ENCODE peak calls at places on chromosomes 1 and 21, in four cellular contexts. W, O, Y and H are unnamed samples.
A peak's percentile ranks its signal among the peaks of the same experiment; 100 is the strongest.

GRCh38 chr1:161705537-161705936 is 1.5 kb upstream of the FCRLA start:
- DNase-seq in W (no peak), O (no peak), Y (no peak), H (no peak)

GRCh38 chr1:63322944-63323865 is 838 bp downstream of the FOXD3 start:
- DNase-seq in W (peak; percentile 14), O (peak; percentile 34), Y (no peak), H (no peak)

GRCh38 chr1:23369335-23370013 is at the start of gene ZNF436:
- DNase-seq in W (peak; percentile 83), O (peak; percentile 40), Y (peak; percentile 60), H (no peak)

GRCh38 chr1:80218112-80218511 is 1211.6 kb upstream of the ADGRL4 start:
- DNase-seq in W (peak; percentile 72), O (peak; percentile 82), Y (no peak), H (no peak)

GRCh38 chr1:231069333-231069732 is 29.3 kb upstream of the FAM89A start:
- DNase-seq in W (no peak), O (no peak), Y (no peak), H (no peak)

GRCh38 chr1:172909606-172910326 is 141.0 kb downstream of the TNFSF18 start:
- DNase-seq in W (peak; percentile 97), O (peak; percentile 53), Y (no peak), H (peak; percentile 97)

GRCh38 chr1:28915036-28915895 is 897 bp downstream of the EPB41 start:
- DNase-seq in W (no peak), O (peak; percentile 59), Y (peak; percentile 32), H (no peak)

GRCh38 chr1:232340448-232340847 is 289.5 kb downstream of the SIPA1L2 start:
- DNase-seq in W (no peak), O (peak; percentile 63), Y (no peak), H (no peak)

GRCh38 chr1:203534526-203534925 is 40.6 kb downstream of the OPTC start:
- DNase-seq in W (peak; percentile 100), O (peak; percentile 99), Y (no peak), H (peak; percentile 89)

GRCh38 chr1:226029093-226029496 is 30.0 kb upstream of the SDE2 start:
- DNase-seq in W (no peak), O (no peak), Y (no peak), H (no peak)

GRCh38 chr1:177928194-177928593 is 41.7 kb downstream of the SEC16B start:
- DNase-seq in W (peak; percentile 36), O (peak; percentile 38), Y (no peak), H (no peak)

GRCh38 chr1:37498872-37499617 is 15.5 kb downstream of the MEAF6 start:
- DNase-seq in W (peak; percentile 81), O (peak; percentile 43), Y (no peak), H (no peak)

GRCh38 chr1:198553017-198553416 is 12.5 kb upstream of the ATP6V1G3 start:
- DNase-seq in W (no peak), O (no peak), Y (no peak), H (no peak)

GRCh38 chr1:177255411-177255810 is 84.7 kb downstream of the BRINP2 start:
- DNase-seq in W (peak; percentile 79), O (peak; percentile 93), Y (no peak), H (no peak)

GRCh38 chr1:30512253-30512921 is 211.0 kb downstream of the MATN1 start:
- DNase-seq in W (no peak), O (no peak), Y (no peak), H (no peak)

GRCh38 chr1:6358757-6359567 is 34.6 kb downstream of the ACOT7 start:
- DNase-seq in W (peak; percentile 53), O (peak; percentile 56), Y (no peak), H (no peak)

GRCh38 chr1:6287431-6287886 is 26.6 kb upstream of the GPR153 start:
- DNase-seq in W (no peak), O (no peak), Y (peak; percentile 75), H (no peak)

GRCh38 chr1:161721738-161722343 is 497 bp downstream of the FCRLB start:
- DNase-seq in W (peak; percentile 97), O (peak; percentile 51), Y (no peak), H (no peak)

GRCh38 chr1:192763243-192763642 is 45.6 kb upstream of the RGS2 start:
- DNase-seq in W (peak; percentile 54), O (peak; percentile 55), Y (no peak), H (no peak)

GRCh38 chr1:241612533-241613505 is 27.4 kb downstream of the CHML start:
- DNase-seq in W (peak; percentile 96), O (peak; percentile 94), Y (no peak), H (no peak)

GRCh38 chr1:63693956-63694607 is 79.7 kb upstream of the ROR1 start:
- DNase-seq in W (peak; percentile 54), O (no peak), Y (no peak), H (no peak)

GRCh38 chr1:41367102-41367537 is 5.9 kb downstream of the FOXO6 start:
- DNase-seq in W (no peak), O (no peak), Y (no peak), H (no peak)

GRCh38 chr1:18597159-18598042 is 33.2 kb upstream of the PAX7 start:
- DNase-seq in W (peak; percentile 33), O (peak; percentile 51), Y (peak; percentile 60), H (no peak)

GRCh38 chr1:23875382-23875781 is 7.3 kb upstream of the FUCA1 start:
- DNase-seq in W (no peak), O (no peak), Y (no peak), H (no peak)

GRCh38 chr1:5667513-5668325 is 324.5 kb downstream of the NPHP4 start:
- DNase-seq in W (no peak), O (no peak), Y (no peak), H (no peak)

GRCh38 chr1:226365831-226366231 is 42.1 kb downstream of the PARP1 start:
- DNase-seq in W (peak; percentile 90), O (peak; percentile 9), Y (no peak), H (no peak)

DNA sequence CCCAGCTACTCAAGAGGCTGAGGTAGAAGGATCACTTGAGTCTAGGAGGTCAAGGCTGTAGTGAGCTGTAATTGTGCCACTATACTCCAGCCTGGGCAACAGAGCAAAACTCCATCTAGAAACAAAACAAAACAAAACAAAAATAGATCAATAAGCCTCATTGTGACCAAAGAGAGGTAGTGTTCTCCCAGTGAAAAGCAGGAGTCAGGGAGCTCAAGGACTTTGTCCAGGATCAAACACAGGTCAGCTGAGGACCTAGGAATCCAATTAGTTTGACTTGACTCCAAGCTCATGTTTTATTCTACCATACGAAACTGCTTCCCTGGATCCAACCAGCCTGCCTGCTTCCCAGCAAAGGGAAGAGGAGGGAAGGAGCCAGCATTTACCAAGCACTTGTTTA is 21.5 kb upstream of the QSOX1 start:
- DNase-seq in W (no peak), O (no peak), Y (no peak), H (no peak)
- H3K4me3 ChIP-seq in W (no peak overlapping the region), O (no peak overlapping the region), Y (no peak overlapping the region), H (no peak overlapping the region)

GRCh38 chr1:42690477-42691156 is 8.4 kb downstream of the YBX1 start:
- DNase-seq in W (no peak), O (peak; percentile 38), Y (no peak), H (no peak)
- TF ChIP-seq CTCF in W (peak; percentile 4), O (peak; percentile 20), Y (no peak), H (no peak)

DNA sequence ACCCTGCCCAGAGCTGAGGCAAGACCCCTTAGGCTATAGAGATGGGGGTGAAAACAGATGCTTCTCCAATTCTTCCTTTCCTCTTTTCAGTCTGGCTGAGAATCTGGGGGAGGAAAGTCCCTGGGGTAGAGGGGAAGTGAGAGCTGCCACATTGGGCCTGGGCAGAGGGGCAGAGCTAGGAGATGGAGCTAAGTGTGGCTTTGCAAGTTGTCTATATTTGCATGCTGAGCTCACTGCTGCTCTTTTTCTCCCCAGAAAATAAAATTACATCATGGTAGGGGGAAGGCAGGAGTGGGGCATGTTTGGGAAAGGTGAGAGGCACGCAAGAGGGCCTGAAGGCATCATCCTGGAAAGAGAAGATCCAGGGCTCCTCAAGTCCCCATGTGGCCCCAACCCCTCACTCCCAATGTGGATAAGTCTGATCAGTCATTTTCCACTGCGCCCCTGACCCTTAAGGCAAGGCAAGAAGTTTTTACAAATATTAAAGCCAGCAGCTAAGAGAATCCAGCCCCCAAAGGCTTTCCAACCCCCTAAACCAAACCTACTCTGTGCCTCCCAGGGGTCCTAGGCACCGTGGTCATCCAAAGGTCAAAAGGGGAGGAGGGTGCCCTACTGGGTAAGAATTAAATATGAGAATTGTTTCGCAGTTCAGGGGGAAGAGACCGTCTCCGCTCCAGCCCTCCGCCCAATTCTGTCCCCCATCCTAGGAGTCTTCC is 500 bp upstream of the PEA15 start:
- DNase-seq in W (no peak), O (no peak), Y (no peak), H (no peak)
- H3K4me3 ChIP-seq in W (peak overlapping the region; percentile 44), O (peak overlapping the region; percentile 29), Y (peak overlapping the region; percentile 83), H (peak overlapping the region; percentile 50)

GRCh38 chr21:26632691-26633090 is 59.6 kb upstream of the CYYR1 start:
- DNase-seq in W (no peak), O (no peak), Y (no peak), H (no peak)
- TF ChIP-seq CTCF in W (no peak), O (no peak), Y (no peak), H (no peak)

GRCh38 chr1:2073382-2074230 is 23.4 kb downstream of the PRKCZ start:
- DNase-seq in W (peak; percentile 68), O (no peak), Y (peak; percentile 95), H (no peak)
- H3K4me3 ChIP-seq in W (peak overlapping the region; percentile 50), O (no peak overlapping the region), Y (peak overlapping the region; percentile 84), H (peak overlapping the region; percentile 54)

DNA sequence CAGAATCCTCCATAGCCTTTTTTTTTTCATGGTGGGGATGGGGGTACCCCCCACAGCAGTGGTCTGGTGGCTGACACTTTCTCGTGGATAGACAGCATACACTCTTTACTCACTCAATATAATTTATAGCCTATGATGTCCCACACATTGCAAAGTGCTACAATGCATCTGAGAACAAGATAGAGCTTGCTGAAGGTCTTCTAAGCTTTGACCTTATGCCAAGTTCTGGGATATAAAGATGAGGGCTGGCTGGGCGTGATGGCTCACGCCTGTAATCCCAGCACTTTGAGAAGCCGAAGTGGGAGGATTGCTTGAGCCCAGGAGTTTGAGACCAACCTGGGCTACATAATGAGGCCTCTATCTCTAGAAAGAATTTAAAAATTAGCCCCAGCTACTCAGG is 78.0 kb downstream of the MPZL1 start:
- DNase-seq in W (no peak), O (peak; percentile 83), Y (no peak), H (no peak)
- TF ChIP-seq CTCF in W (no peak), O (no peak), Y (no peak), H (no peak)

GRCh38 chr1:191618202-191618601 is 540.1 kb upstream of the RGS18 start:
- DNase-seq in W (no peak), O (no peak), Y (no peak), H (no peak)
- H3K4me3 ChIP-seq in W (no peak overlapping the region), O (no peak overlapping the region), Y (no peak overlapping the region), H (no peak overlapping the region)

DNA sequence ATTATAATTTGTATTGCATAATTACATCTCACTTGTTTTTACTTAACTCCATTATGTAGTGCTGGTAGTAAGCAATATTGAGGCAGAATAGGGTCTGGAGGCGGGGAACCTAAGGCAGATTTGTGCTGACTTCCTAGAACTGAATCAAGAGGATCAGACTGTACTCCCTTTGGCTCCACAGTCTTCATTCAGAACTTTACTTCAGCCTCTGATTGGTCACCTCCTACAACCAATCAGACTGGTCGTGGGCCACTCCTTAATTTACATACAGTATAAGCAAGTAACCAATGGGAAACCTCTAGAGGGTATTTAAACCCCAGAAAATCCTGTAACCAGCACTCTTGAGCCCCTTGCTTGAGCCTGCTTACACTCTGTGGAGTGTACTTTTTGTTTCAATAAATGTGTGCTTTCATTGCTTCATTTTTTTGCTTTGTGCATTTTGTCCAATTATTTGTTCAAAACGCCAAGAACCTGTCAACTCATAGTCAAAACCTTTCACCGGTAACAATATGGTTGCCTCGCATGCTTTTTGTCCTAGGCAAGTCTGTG is 31.6 kb downstream of the ZBTB8OS start:
- DNase-seq in W (peak; percentile 24), O (peak; percentile 19), Y (no peak), H (no peak)
- TF ChIP-seq CTCF in W (no peak), O (no peak), Y (no peak), H (no peak)